ENCODE peak calls at places on chromosomes 2 and 18, in seven cellular contexts. One of them, this sample, is unnamed.

GRCh38 chr2:98806266-98806697 is 75.3 kb upstream of the MGAT4A start:
- DNase-seq in spleen: no peak
- DNase-seq in stomach: peak
- DNase-seq in vagina: no peak
- DNase-seq in breast epithelium: peak
- DNase-seq in K562: no peak
- DNase-seq in endothelial cell of umbilical vein: peak
- DNase-seq in this sample: no peak

GRCh38 chr2:173062806-173063205 is 12.8 kb upstream of the MAP3K20 start:
- DNase-seq in spleen: no peak
- DNase-seq in stomach: no peak
- DNase-seq in vagina: no peak
- DNase-seq in breast epithelium: no peak
- DNase-seq in K562: no peak
- DNase-seq in endothelial cell of umbilical vein: no peak
- DNase-seq in this sample: no peak

GRCh38 chr2:107036293-107036692 is 150.3 kb upstream of the ST6GAL2 start:
- DNase-seq in spleen: no peak
- DNase-seq in stomach: no peak
- DNase-seq in vagina: no peak
- DNase-seq in breast epithelium: no peak
- DNase-seq in K562: no peak
- DNase-seq in endothelial cell of umbilical vein: no peak
- DNase-seq in this sample: no peak

GRCh38 chr2:235570256-235570655 is 76.4 kb downstream of the AGAP1 start:
- DNase-seq in spleen: no peak
- DNase-seq in stomach: no peak
- DNase-seq in vagina: no peak
- DNase-seq in breast epithelium: no peak
- DNase-seq in K562: no peak
- DNase-seq in endothelial cell of umbilical vein: no peak
- DNase-seq in this sample: no peak

GRCh38 chr18:75204262-75204977 is 4.5 kb downstream of the PTGR3 start:
- DNase-seq in spleen: no peak
- DNase-seq in stomach: no peak
- DNase-seq in vagina: no peak
- DNase-seq in breast epithelium: no peak
- DNase-seq in K562: no peak
- DNase-seq in endothelial cell of umbilical vein: no peak
- DNase-seq in this sample: no peak

GRCh38 chr2:26687785-26688184 is 4.7 kb upstream of the KCNK3 start:
- DNase-seq in spleen: peak
- DNase-seq in stomach: no peak
- DNase-seq in vagina: no peak
- DNase-seq in breast epithelium: no peak
- DNase-seq in K562: no peak
- DNase-seq in endothelial cell of umbilical vein: no peak
- DNase-seq in this sample: no peak

GRCh38 chr2:172985139-172985874 is 90.3 kb upstream of the MAP3K20 start:
- DNase-seq in spleen: no peak
- DNase-seq in stomach: peak
- DNase-seq in vagina: no peak
- DNase-seq in breast epithelium: no peak
- DNase-seq in K562: no peak
- DNase-seq in endothelial cell of umbilical vein: peak
- DNase-seq in this sample: no peak

GRCh38 chr2:152548996-152549395 is 168.3 kb downstream of the PRPF40A start:
- DNase-seq in spleen: no peak
- DNase-seq in stomach: no peak
- DNase-seq in vagina: no peak
- DNase-seq in breast epithelium: no peak
- DNase-seq in K562: no peak
- DNase-seq in endothelial cell of umbilical vein: no peak
- DNase-seq in this sample: no peak

GRCh38 chr2:202121532-202122166 is 48.6 kb downstream of the KIAA2012 start:
- DNase-seq in spleen: no peak
- DNase-seq in stomach: no peak
- DNase-seq in vagina: no peak
- DNase-seq in breast epithelium: no peak
- DNase-seq in K562: no peak
- DNase-seq in endothelial cell of umbilical vein: no peak
- DNase-seq in this sample: no peak

GRCh38 chr2:47007221-47007825 is 91.7 kb upstream of the MCFD2 start:
- DNase-seq in spleen: no peak
- DNase-seq in stomach: no peak
- DNase-seq in vagina: no peak
- DNase-seq in breast epithelium: no peak
- DNase-seq in K562: no peak
- DNase-seq in endothelial cell of umbilical vein: no peak
- DNase-seq in this sample: no peak

GRCh38 chr2:71358931-71359671 is 27.5 kb downstream of the ZNF638 start:
- DNase-seq in spleen: no peak
- DNase-seq in stomach: no peak
- DNase-seq in vagina: no peak
- DNase-seq in breast epithelium: no peak
- DNase-seq in K562: no peak
- DNase-seq in endothelial cell of umbilical vein: no peak
- DNase-seq in this sample: no peak

GRCh38 chr2:44420725-44421124 is 59.0 kb downstream of the CAMKMT start:
- DNase-seq in spleen: no peak
- DNase-seq in stomach: no peak
- DNase-seq in vagina: no peak
- DNase-seq in breast epithelium: no peak
- DNase-seq in K562: no peak
- DNase-seq in endothelial cell of umbilical vein: no peak
- DNase-seq in this sample: no peak

GRCh38 chr2:146239392-146240135 is 1605.3 kb upstream of the ACVR2A start:
- DNase-seq in spleen: no peak
- DNase-seq in stomach: no peak
- DNase-seq in vagina: no peak
- DNase-seq in breast epithelium: no peak
- DNase-seq in K562: no peak
- DNase-seq in endothelial cell of umbilical vein: no peak
- DNase-seq in this sample: no peak

GRCh38 chr2:175039031-175039430 is 33.9 kb upstream of the CHN1 start:
- DNase-seq in spleen: no peak
- DNase-seq in stomach: no peak
- DNase-seq in vagina: no peak
- DNase-seq in breast epithelium: no peak
- DNase-seq in K562: no peak
- DNase-seq in endothelial cell of umbilical vein: no peak
- DNase-seq in this sample: no peak

GRCh38 chr2:68499133-68499532 is 31.7 kb downstream of the APLF start:
- DNase-seq in spleen: no peak
- DNase-seq in stomach: no peak
- DNase-seq in vagina: no peak
- DNase-seq in breast epithelium: no peak
- DNase-seq in K562: no peak
- DNase-seq in endothelial cell of umbilical vein: no peak
- DNase-seq in this sample: no peak

GRCh38 chr2:68505603-68506159 is 38.3 kb downstream of the APLF start:
- DNase-seq in spleen: no peak
- DNase-seq in stomach: no peak
- DNase-seq in vagina: no peak
- DNase-seq in breast epithelium: no peak
- DNase-seq in K562: no peak
- DNase-seq in endothelial cell of umbilical vein: no peak
- DNase-seq in this sample: no peak

GRCh38 chr2:68506170-68506569 is 38.8 kb downstream of the APLF start:
- DNase-seq in spleen: no peak
- DNase-seq in stomach: no peak
- DNase-seq in vagina: no peak
- DNase-seq in breast epithelium: no peak
- DNase-seq in K562: no peak
- DNase-seq in endothelial cell of umbilical vein: no peak
- DNase-seq in this sample: no peak

DNA sequence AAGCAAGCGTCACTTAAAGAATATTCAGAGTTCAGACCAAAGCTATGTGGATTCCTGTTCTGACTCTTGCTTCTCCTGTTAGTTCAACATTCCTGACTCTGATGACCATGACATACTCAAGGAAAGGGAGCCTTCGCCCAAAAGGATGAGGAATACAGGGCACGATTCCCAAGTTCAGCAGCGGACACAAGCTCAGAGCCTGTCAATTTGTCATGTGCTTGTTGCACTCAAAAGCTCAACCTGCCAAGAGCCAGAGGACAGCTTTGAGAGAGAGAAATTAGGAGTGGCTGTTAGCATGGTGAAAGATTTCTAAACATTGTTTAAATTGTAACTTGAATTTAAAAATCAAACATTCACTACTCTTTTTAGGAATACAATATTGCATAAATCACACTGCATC is 33.3 kb downstream of the APLF start:
- DNase-seq in spleen: no peak
- DNase-seq in stomach: no peak
- DNase-seq in vagina: no peak
- DNase-seq in breast epithelium: no peak
- DNase-seq in K562: no peak
- DNase-seq in endothelial cell of umbilical vein: no peak
- DNase-seq in this sample: no peak
- TF ChIP-seq POLR2A in spleen: no peak
- TF ChIP-seq POLR2A in stomach: no peak
- TF ChIP-seq POLR2A in vagina: no peak
- TF ChIP-seq POLR2A in breast epithelium: no peak
- TF ChIP-seq POLR2A in K562: no peak
- TF ChIP-seq POLR2A in endothelial cell of umbilical vein: no peak
- TF ChIP-seq POLR2A in this sample: no peak

GRCh38 chr18:27045342-27045741 is 139.8 kb downstream of the CHST9 start:
- DNase-seq in spleen: no peak
- DNase-seq in stomach: no peak
- DNase-seq in vagina: no peak
- DNase-seq in breast epithelium: no peak
- DNase-seq in K562: no peak
- DNase-seq in endothelial cell of umbilical vein: no peak
- DNase-seq in this sample: no peak

GRCh38 chr18:27042177-27042576 is 142.9 kb downstream of the CHST9 start:
- DNase-seq in spleen: no peak
- DNase-seq in stomach: no peak
- DNase-seq in vagina: no peak
- DNase-seq in breast epithelium: no peak
- DNase-seq in K562: no peak
- DNase-seq in endothelial cell of umbilical vein: no peak
- DNase-seq in this sample: no peak

GRCh38 chr18:27040796-27041195 is 144.3 kb downstream of the CHST9 start:
- DNase-seq in spleen: no peak
- DNase-seq in stomach: no peak
- DNase-seq in vagina: no peak
- DNase-seq in breast epithelium: no peak
- DNase-seq in K562: no peak
- DNase-seq in endothelial cell of umbilical vein: no peak
- DNase-seq in this sample: no peak
- TF ChIP-seq POLR2AphosphoS5 in spleen: no peak
- TF ChIP-seq POLR2AphosphoS5 in stomach: no peak
- TF ChIP-seq POLR2AphosphoS5 in vagina: no peak
- TF ChIP-seq POLR2AphosphoS5 in breast epithelium: no peak
- TF ChIP-seq POLR2AphosphoS5 in K562: no peak
- TF ChIP-seq POLR2AphosphoS5 in endothelial cell of umbilical vein: no peak
- TF ChIP-seq POLR2AphosphoS5 in this sample: no peak

GRCh38 chr18:62329676-62330454 is 4.8 kb downstream of the TNFRSF11A start:
- DNase-seq in spleen: no peak
- DNase-seq in stomach: peak
- DNase-seq in vagina: no peak
- DNase-seq in breast epithelium: peak
- DNase-seq in K562: no peak
- DNase-seq in endothelial cell of umbilical vein: peak
- DNase-seq in this sample: no peak
- TF ChIP-seq POLR2A in spleen: no peak
- TF ChIP-seq POLR2A in stomach: no peak
- TF ChIP-seq POLR2A in vagina: no peak
- TF ChIP-seq POLR2A in breast epithelium: no peak
- TF ChIP-seq POLR2A in K562: no peak
- TF ChIP-seq POLR2A in endothelial cell of umbilical vein: no peak
- TF ChIP-seq POLR2A in this sample: no peak

DNA sequence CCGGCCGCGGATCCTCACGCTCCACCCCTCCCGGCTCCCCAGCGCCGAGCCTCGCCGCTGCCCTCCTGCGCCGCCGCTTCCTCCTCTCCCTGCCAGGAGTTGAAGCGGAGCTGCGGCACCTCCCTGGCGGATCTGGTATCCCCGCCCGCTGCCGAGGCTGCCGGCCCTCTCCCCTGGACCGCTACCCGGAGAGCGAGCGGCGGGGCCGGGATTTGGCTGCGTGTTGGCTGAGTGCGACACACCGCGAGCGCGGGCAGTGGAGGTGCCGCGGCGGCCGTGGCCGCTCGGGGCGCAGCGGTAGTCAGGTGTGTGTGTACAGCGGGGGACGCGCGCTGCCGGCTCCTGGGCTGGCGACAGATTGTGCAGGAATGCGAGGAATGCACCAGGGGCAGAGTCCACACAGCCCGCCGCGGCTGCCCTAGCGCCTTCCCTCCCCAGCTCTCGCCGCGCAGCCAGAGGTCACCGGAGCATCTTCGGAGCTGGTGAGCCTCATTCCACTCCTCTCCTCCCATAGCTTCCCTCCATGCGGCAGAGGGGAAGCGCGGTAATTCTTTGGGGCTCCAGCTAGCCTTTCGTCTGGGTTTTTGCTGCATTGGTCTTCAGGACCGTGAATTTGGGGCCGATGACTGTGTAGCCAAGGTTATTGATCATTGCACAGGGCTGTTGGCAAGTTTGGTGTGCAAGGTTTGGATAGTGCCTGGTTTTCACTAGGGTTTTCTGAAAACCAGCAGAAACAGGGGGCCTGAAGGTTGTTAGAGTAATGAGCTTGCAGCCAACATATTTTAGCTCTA is 1.3 kb downstream of the PKP4 start:
- DNase-seq in spleen: no peak
- DNase-seq in stomach: peak
- DNase-seq in vagina: no peak
- DNase-seq in breast epithelium: peak
- DNase-seq in K562: peak
- DNase-seq in endothelial cell of umbilical vein: peak
- DNase-seq in this sample: peak
- TF ChIP-seq POLR2AphosphoS5 in spleen: peak
- TF ChIP-seq POLR2AphosphoS5 in stomach: peak
- TF ChIP-seq POLR2AphosphoS5 in vagina: peak
- TF ChIP-seq POLR2AphosphoS5 in breast epithelium: peak
- TF ChIP-seq POLR2AphosphoS5 in K562: peak
- TF ChIP-seq POLR2AphosphoS5 in endothelial cell of umbilical vein: peak
- TF ChIP-seq POLR2AphosphoS5 in this sample: no peak